ENCODE peak calls at places on chromosomes 11 and 22, in seven cellular contexts. O, T, Z, N, G, Y and E are unnamed samples.

GRCh38 chr11:65476632-65477270 is 22.1 kb upstream of the MALAT1 start:
- DNase-seq in G (no peak), Z (no peak), N (peak), Y (no peak), O (peak), T (no peak), E (peak)

GRCh38 chr22:43013355-43014061 is 1.4 kb downstream of the PACSIN2 start:
- DNase-seq in Y (peak), Z (no peak), N (no peak), O (no peak), T (no peak), G (no peak), E (peak)

GRCh38 chr22:38758276-38758945 is 2.6 kb upstream of the SUN2 start:
- DNase-seq in Y (no peak), G (no peak), N (no peak), T (no peak), O (peak), Z (no peak), E (no peak)

GRCh38 chr22:30396871-30397655 is at the start of gene SEC14L2:
- DNase-seq in G (peak), O (peak), Y (no peak), N (peak), Z (no peak), T (no peak), E (peak)

GRCh38 chr11:72629266-72629665 is 45.0 kb downstream of the PDE2A start:
- DNase-seq in N (no peak), O (no peak), Z (no peak), T (no peak), Y (no peak), G (no peak), E (no peak)

GRCh38 chr11:2928605-2929510 is at the start of gene PHLDA2:
- DNase-seq in Y (no peak), O (peak), N (peak), T (no peak), G (peak), Z (no peak), E (peak)

GRCh38 chr11:128297111-128297651 is 290.2 kb downstream of the ETS1 start:
- DNase-seq in G (no peak), O (no peak), Z (no peak), N (no peak), Y (peak), T (no peak), E (no peak)

GRCh38 chr11:64164392-64165312 is 1.3 kb downstream of the MACROD1 start:
- DNase-seq in Z (no peak), N (peak), O (no peak), Y (no peak), T (peak), G (no peak), E (peak)

GRCh38 chr11:64455436-64456261 is 96.7 kb downstream of the RPS6KA4 start:
- DNase-seq in Z (no peak), O (no peak), G (no peak), T (no peak), N (no peak), Y (no peak), E (no peak)

GRCh38 chr11:27471588-27472397 is 797 bp downstream of the LGR4 start:
- DNase-seq in Y (no peak), O (peak), T (peak), G (peak), N (peak), Z (no peak), E (peak)

GRCh38 chr11:109960831-109961230 is 132.4 kb upstream of the ZC3H12C start:
- DNase-seq in N (peak), O (no peak), T (no peak), Z (no peak), G (no peak), Y (peak), E (no peak)